ENCODE peak calls at places on chromosomes 6 and 20, in five cellular contexts. X is RWPE1, R is cardiac muscle cell, H is MCF 10A, K is fibroblast of the aortic adventitia. C is an unnamed sample.

GRCh38 chr6:170201361-170201760 is 89.5 kb downstream of the DLL1 start:
- DNase-seq in K (no peak), R (no peak), X (no peak), H (no peak), C (no peak)

GRCh38 chr6:36904096-36904495 is 18.3 kb downstream of the C6orf89 start:
- DNase-seq in X (no peak), K (no peak), H (no peak), R (no peak), C (no peak)

GRCh38 chr6:56399672-56400263 is 152.4 kb upstream of the COL21A1 start:
- DNase-seq in R (no peak), H (no peak), K (no peak), X (no peak), C (no peak)

GRCh38 chr20:47929368-47930115 is 144.3 kb upstream of the SULF2 start:
- DNase-seq in K (peak; percentile 75), X (peak; percentile 96), R (peak; percentile 75), H (peak; percentile 79), C (peak; percentile 88)

GRCh38 chr6:150273457-150274309 is 95.1 kb upstream of the IYD start:
- DNase-seq in K (no peak), R (no peak), H (no peak), X (no peak), C (no peak)

GRCh38 chr20:12847862-12848261 is 160.9 kb upstream of the SPTLC3 start:
- DNase-seq in H (peak; percentile 45), X (peak; percentile 2), R (peak; percentile 17), K (peak; percentile 3), C (peak; percentile 72)

GRCh38 chr6:134117409-134117808 is 65.0 kb upstream of the SLC2A12 start:
- DNase-seq in H (no peak), X (no peak), R (peak; percentile 19), K (no peak), C (no peak)

GRCh38 chr6:31948306-31948705 is 2.4 kb downstream of the CFB start:
- DNase-seq in X (no peak), K (no peak), H (no peak), R (no peak), C (no peak)

GRCh38 chr6:42028234-42029061 is 21.9 kb upstream of the TAF8 start:
- DNase-seq in X (no peak), R (peak; percentile 92), H (peak; percentile 62), K (peak; percentile 85), C (peak; percentile 73)

GRCh38 chr6:84772428-84773132 is 8.2 kb upstream of the TBX18 start:
- DNase-seq in K (no peak), R (peak; percentile 58), H (no peak), X (no peak), C (no peak)

GRCh38 chr6:84776392-84776791 is 12.0 kb upstream of the TBX18 start:
- DNase-seq in H (no peak), R (no peak), X (no peak), K (no peak), C (no peak)

GRCh38 chr6:84773431-84774173 is 9.2 kb upstream of the TBX18 start:
- DNase-seq in R (peak; percentile 67), K (no peak), H (no peak), X (no peak), C (no peak)

GRCh38 chr6:84773133-84773430 is 8.7 kb upstream of the TBX18 start:
- DNase-seq in R (no peak), H (no peak), X (no peak), K (no peak), C (no peak)

GRCh38 chr6:84774174-84775158 is 10.1 kb upstream of the TBX18 start:
- DNase-seq in X (peak; percentile 71), R (peak; percentile 84), K (no peak), H (no peak), C (peak; percentile 30)
- TF ChIP-seq CTCF in X (peak; percentile 88), R (peak; percentile 80), K (peak; percentile 43), H (peak; percentile 7), C (peak; percentile 80)

GRCh38 chr20:10511166-10511506 is 76.0 kb downstream of the SLX4IP start:
- DNase-seq in K (no peak), H (no peak), X (peak; percentile 34), R (no peak), C (no peak)
- TF ChIP-seq CTCF in K (no peak), H (no peak), X (no peak), R (no peak), C (no peak)

GRCh38 chr6:82363368-82364086 is at the start of gene TPBG:
- DNase-seq in K (peak; percentile 90), X (peak; percentile 79), R (peak; percentile 69), H (peak; percentile 85), C (peak; percentile 84)
- TF ChIP-seq CTCF in K (peak; percentile 42), X (peak; percentile 31), R (peak; percentile 31), H (peak; percentile 23), C (peak; percentile 49)

GRCh38 chr20:4483481-4483880 is 238.2 kb upstream of the PRND start:
- DNase-seq in H (peak; percentile 72), K (peak; percentile 42), R (peak; percentile 69), X (peak; percentile 49), C (peak; percentile 63)

GRCh38 chr20:4483961-4484360 is 237.7 kb upstream of the PRND start:
- DNase-seq in R (no peak), X (no peak), H (no peak), K (no peak), C (no peak)

GRCh38 chr20:4476903-4477302 is 244.8 kb upstream of the PRND start:
- DNase-seq in K (no peak), H (peak; percentile 39), X (no peak), R (no peak), C (no peak)

GRCh38 chr20:4482378-4482777 is 239.3 kb upstream of the PRND start:
- DNase-seq in R (no peak), H (no peak), K (no peak), X (no peak), C (no peak)

DNA sequence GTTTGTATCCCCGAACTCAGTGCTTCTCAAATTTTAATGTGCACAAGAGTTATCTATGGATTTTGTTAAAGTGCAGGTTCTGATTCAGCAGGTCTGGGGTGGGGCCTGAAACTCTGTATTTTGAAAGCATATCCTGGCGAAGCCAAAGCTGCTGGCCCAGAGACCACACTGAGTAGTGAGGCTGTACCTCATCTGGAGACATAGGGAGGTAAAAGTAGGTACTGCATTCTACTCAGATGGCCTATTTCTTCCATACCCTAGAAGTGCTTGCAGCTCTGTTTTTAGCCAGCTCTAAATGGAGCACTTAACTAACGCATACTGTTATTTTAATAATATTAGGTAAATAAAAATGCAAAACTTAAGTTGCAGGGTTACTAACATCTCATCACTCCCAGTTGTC is 241.6 kb upstream of the PRND start:
- DNase-seq in R (no peak), X (no peak), K (no peak), H (no peak), C (no peak)
- TF ChIP-seq CTCF in R (no peak), X (no peak), K (no peak), H (no peak), C (no peak)

GRCh38 chr6:21596379-21597242 is 3.1 kb downstream of the SOX4 start:
- DNase-seq in R (peak; percentile 66), H (peak; percentile 61), K (peak; percentile 76), X (peak; percentile 50), C (peak; percentile 70)
- TF ChIP-seq CTCF in R (peak; percentile 50), H (peak; percentile 38), K (peak; percentile 45), X (peak; percentile 68), C (peak; percentile 35)

GRCh38 chr20:10633708-10634107 is 40.1 kb downstream of the JAG1 start:
- DNase-seq in K (no peak), H (no peak), X (no peak), R (no peak), C (no peak)
- TF ChIP-seq CTCF in K (no peak), H (no peak), X (no peak), R (no peak), C (no peak)

DNA sequence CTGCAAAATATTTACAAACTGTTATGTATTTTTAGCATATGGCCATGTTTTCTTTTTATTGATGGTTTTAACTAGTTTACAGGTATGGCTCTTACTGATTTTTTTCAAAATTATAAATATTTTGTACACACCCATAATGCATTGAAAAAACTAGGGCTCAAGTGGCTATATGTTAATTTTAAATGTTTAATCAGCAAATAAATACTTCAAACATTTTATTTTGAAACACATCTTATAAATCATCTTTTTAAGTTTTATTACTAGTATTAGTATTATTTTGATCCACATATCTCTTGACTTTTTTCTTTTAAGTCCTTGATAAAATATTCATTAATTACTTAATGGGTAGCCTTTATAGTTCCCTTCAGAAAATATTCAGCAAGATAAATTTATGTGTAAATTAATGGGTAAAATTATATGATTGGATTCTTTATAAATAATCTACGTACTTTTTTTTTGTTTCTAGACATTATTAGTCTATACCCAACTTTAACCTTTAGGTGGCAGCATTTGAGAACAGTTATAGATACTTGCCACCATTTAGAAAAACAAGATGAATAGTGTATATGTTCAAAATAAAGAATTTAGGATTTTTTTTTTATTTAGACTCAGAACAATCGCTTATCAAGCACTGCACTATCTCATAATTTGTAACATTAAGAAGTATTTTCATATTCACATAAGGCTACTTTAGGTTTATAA is 241.9 kb downstream of the ADGRB3 start:
- DNase-seq in H (peak; percentile 22), R (peak; percentile 32), K (peak; percentile 35), X (peak; percentile 4), C (peak; percentile 44)
- TF ChIP-seq CTCF in H (peak; percentile 36), R (peak; percentile 46), K (peak; percentile 33), X (peak; percentile 43), C (no peak)

DNA sequence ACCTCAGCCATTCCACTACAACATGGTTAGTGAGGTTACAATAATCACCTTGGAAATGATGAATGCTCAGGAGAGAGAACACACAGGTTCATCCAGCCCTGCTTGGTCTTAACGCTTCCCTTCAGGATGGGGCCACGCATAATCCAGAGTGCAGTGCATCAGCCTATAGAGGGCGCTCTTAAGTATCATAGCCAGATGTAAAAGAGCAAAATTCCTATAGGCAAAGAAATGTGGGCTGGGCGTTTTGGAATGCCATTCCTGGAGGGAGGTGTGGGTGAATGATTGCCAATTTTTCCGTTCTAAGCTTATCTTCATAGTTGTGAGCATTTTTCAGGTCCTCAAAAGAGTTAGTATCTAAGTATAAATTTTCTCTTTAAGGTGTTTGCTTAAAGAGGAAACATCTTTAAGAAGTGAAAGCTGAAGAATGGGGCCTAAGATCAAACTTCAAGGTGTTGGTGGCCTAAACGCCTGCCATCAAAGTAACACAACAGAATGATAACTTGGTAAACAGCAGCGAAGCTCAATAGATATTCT is 1.8 kb downstream of the RIPOR2 start:
- DNase-seq in R (peak; percentile 34), H (peak; percentile 38), X (peak; percentile 27), K (no peak), C (peak; percentile 30)
- TF ChIP-seq CTCF in R (peak; percentile 41), H (peak; percentile 34), X (peak; percentile 12), K (peak; percentile 27), C (peak; percentile 62)

C was measured in bronchial epithelial cell.